ENCODE peak calls at places on chromosomes 3 and 15, in nine cellular contexts. W is SK-N-SH, H is psoas muscle, Q is foreskin keratinocyte, V is body of pancreas, R is transverse colon, L is heart left ventricle, U is neural progenitor cell, O is cardiac muscle cell. X is an unnamed sample.
A peak's percentile ranks its signal among the peaks of the same experiment; 100 is the strongest.

GRCh38 chr3:55486101-55486856 is 827 bp downstream of the WNT5A start:
- DNase-seq in H (peak; percentile 75), V (peak; percentile 84), W (peak; percentile 54), L (peak; percentile 82), R (peak; percentile 46), U (peak; percentile 83), Q (peak; percentile 67), O (peak; percentile 94), X (peak; percentile 70)

GRCh38 chr3:77254967-77255831 is 215.3 kb downstream of the ROBO2 start:
- DNase-seq in U (peak; percentile 80), L (no peak), O (peak; percentile 75), V (peak; percentile 50), W (peak; percentile 65), H (no peak), R (peak; percentile 16), Q (peak; percentile 56), X (no peak)

GRCh38 chr3:126098391-126098858 is 14.5 kb upstream of the SLC41A3 start:
- DNase-seq in U (no peak), O (no peak), W (no peak), R (no peak), V (no peak), L (no peak), H (no peak), Q (no peak), X (no peak)

GRCh38 chr3:159838936-159839335 is 149.7 kb upstream of the IL12A start:
- DNase-seq in L (no peak), V (no peak), W (no peak), R (no peak), O (no peak), U (no peak), Q (no peak), H (no peak), X (no peak)

GRCh38 chr3:106877632-106878031 is 499.6 kb upstream of the CCDC54 start:
- DNase-seq in Q (no peak), L (no peak), H (no peak), V (no peak), W (no peak), O (no peak), R (no peak), U (no peak), X (no peak)

GRCh38 chr3:139226731-139227130 is 117.1 kb upstream of the MRPS22 start:
- DNase-seq in R (no peak), V (no peak), Q (no peak), H (no peak), U (no peak), O (no peak), W (no peak), L (no peak), X (no peak)

GRCh38 chr15:58425834-58426233 is 6.0 kb upstream of the LIPC start:
- DNase-seq in W (no peak), Q (no peak), O (no peak), H (no peak), R (no peak), L (no peak), V (no peak), U (no peak), X (no peak)

GRCh38 chr3:120284702-120285507 is at the start of gene GPR156:
- DNase-seq in R (no peak), Q (no peak), W (peak; percentile 84), V (no peak), H (peak; percentile 21), L (peak; percentile 30), U (peak; percentile 56), O (peak; percentile 30), X (no peak)

GRCh38 chr15:60933914-60934885 is 294.9 kb downstream of the RORA start:
- DNase-seq in W (no peak), V (no peak), H (no peak), O (no peak), L (no peak), Q (peak; percentile 59), U (no peak), R (no peak), X (no peak)

GRCh38 chr3:125207507-125207906 is 5.0 kb downstream of the SLC12A8 start:
- DNase-seq in L (no peak), R (no peak), W (no peak), Q (no peak), V (peak; percentile 71), O (no peak), U (no peak), H (no peak), X (no peak)

GRCh38 chr15:90358124-90359033 is 6.3 kb downstream of the ZNF774 start:
- DNase-seq in O (no peak), H (no peak), W (no peak), Q (no peak), U (no peak), V (no peak), R (peak; percentile 47), L (no peak), X (no peak)

GRCh38 chr15:73947651-73948050 is 21.4 kb downstream of the LOXL1 start:
- DNase-seq in U (no peak), V (no peak), W (no peak), R (no peak), O (no peak), Q (no peak), H (no peak), L (no peak), X (peak; percentile 5)

GRCh38 chr15:66809664-66810063 is 107.6 kb downstream of the SMAD6 start:
- DNase-seq in L (no peak), V (no peak), R (no peak), O (no peak), H (no peak), Q (no peak), U (no peak), W (no peak), X (no peak)

GRCh38 chr3:40317061-40317676 is 7.7 kb downstream of the EIF1B start:
- DNase-seq in R (peak; percentile 27), H (no peak), V (peak; percentile 50), U (peak; percentile 80), L (no peak), W (peak; percentile 65), Q (peak; percentile 41), O (peak; percentile 78), X (no peak)

GRCh38 chr15:67531379-67532059 is 10.6 kb downstream of the C15orf61 start:
- DNase-seq in W (no peak), O (no peak), U (no peak), V (no peak), H (no peak), R (no peak), L (no peak), Q (peak; percentile 97), X (no peak)

GRCh38 chr15:87777054-87777498 is 479.5 kb downstream of the NTRK3 start:
- DNase-seq in Q (peak; percentile 14), O (no peak), W (no peak), V (no peak), H (peak; percentile 20), R (no peak), U (no peak), L (peak; percentile 38), X (no peak)

GRCh38 chr3:125403789-125404188 is 28.7 kb upstream of the ZNF148 start:
- DNase-seq in V (no peak), Q (no peak), H (no peak), U (no peak), W (no peak), R (no peak), L (no peak), O (no peak), X (no peak)

GRCh38 chr15:88880944-88881740 is 14.2 kb downstream of the HAPLN3 start:
- DNase-seq in O (no peak), H (no peak), R (no peak), W (no peak), L (no peak), U (no peak), V (no peak), Q (no peak), X (no peak)
- H3K27me3 ChIP-seq in O (no peaks in the 10 kb centered on the region), H (no peaks in the 10 kb centered on the region), R (no peaks in the 10 kb centered on the region), W (no peaks in the 10 kb centered on the region), L (no peaks in the 10 kb centered on the region), U (no peaks in the 10 kb centered on the region), V (no peaks in the 10 kb centered on the region), Q (no peaks in the 10 kb centered on the region), X (no peaks in the 10 kb centered on the region)

DNA sequence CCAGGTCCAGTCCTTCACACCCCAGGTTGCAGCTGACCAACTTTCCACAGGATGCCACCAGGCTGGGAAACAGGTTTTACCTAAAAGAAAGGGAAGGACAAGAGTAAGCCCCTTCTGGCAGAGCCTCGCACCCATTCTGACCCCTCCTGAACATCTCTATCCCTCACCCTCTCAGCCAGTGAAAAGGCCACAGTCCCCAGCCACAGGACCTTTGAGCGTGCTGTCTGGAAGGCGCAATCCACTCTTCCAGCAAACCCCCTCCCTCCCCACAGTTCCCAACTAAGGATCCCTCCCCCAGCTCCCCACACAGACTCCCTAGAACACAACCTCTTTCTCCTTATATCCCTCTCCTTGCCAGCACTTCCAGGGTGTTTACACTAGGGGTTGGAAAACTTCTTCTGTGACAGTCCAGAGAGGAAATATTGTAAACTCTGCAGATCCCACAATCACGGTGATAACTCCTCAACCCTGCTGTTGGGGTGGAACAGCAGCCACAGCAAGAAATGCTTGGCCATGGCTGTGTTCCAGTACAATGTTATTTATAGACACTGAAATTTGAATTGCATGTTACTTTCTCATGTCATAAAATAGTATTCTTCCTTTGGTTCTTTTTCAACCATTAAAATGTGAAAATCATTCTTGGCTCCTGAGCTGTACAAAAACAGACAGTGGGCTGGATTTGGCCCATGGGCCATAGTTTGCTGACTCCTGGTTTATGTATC is 36.0 kb downstream of the FAM174B start:
- DNase-seq in O (no peak), U (no peak), V (peak; percentile 35), H (no peak), Q (no peak), L (no peak), R (peak; percentile 19), W (no peak), X (no peak)
- TF ChIP-seq CTCF in O (no peak), U (no peak), V (no peak), H (no peak), Q (no peak), L (no peak), R (no peak), W (no peak), X (no peak)

DNA sequence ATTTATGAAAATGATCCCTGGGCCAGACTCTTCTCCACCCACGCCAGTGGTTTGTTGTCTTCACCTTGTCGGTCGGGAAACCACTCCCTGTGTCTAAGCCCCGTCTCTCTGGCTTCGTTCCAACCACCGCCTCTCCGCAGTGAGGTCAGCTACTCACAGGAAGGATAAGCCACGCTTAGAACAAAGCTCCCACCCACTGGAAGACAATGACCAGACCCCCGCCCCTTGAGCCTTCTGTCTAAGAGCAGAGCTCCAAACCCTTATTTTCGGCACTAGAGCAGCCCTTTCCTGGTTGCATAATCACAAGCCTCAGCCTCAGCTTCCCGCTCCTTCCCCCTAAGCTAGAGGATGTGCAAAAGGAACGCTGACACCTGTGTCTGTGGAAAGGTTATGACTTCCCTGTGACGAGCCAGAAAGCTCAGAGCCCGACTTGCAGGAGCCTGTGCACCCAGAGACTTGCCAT is 114.9 kb upstream of the MEF2A start:
- DNase-seq in H (no peak), V (peak; percentile 48), O (no peak), R (peak; percentile 79), Q (peak; percentile 54), L (peak; percentile 89), W (no peak), U (peak; percentile 40), X (peak; percentile 85)
- H3K27me3 ChIP-seq in H (peaks cover 2% of the 10 kb centered on the region), V (no peaks in the 10 kb centered on the region), O (no peaks in the 10 kb centered on the region), R (no peaks in the 10 kb centered on the region), Q (no peaks in the 10 kb centered on the region), L (no peaks in the 10 kb centered on the region), W (no peaks in the 10 kb centered on the region), U (no peaks in the 10 kb centered on the region), X (no peaks in the 10 kb centered on the region)

DNA sequence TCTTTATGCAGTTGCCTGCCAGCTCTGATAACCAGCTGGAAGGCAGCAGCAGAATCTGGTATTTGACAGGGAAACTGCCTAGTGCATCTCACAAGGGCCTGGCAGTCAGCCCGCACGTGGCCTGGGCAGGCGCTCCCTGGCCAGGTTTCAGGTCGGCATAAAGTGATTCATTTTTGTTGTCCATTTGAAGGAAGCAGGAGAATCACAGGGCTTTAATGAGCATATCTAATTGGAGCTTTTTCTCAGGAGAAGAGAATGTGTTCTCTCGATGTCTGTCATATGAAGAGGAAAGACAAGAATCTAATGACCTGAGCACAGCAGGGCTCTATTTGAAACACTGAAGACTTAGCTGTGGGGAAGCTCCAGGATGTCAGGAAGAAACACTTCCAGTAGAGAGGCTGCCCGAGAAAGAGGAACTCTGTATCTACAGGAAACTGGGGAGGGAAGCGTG is 98.8 kb upstream of the MB21D2 start:
- DNase-seq in R (no peak), Q (peak; percentile 39), H (peak; percentile 16), V (peak; percentile 36), U (peak; percentile 51), W (no peak), O (peak; percentile 35), L (peak; percentile 69), X (peak; percentile 67)
- TF ChIP-seq CTCF in R (no peak), Q (no peak), H (no peak), V (no peak), U (no peak), W (no peak), O (no peak), L (no peak), X (no peak)

X was measured in left ventricle myocardium inferior.